ENCODE peak calls at places on chromosomes 4 and X, in nine cellular contexts. One of them, this sample, is unnamed.

GRCh38 chr4:76607266-76607799 is 172.3 kb downstream of the SHROOM3 start:
- DNase-seq in GM12865: peak
- DNase-seq in foreskin keratinocyte: no peak
- DNase-seq in ascending aorta: no peak
- DNase-seq in B cell: no peak
- DNase-seq in HFF-Myc: no peak
- DNase-seq in CD4-positive, alpha-beta T cell: no peak
- DNase-seq in foreskin fibroblast: peak
- DNase-seq in GM10248: peak
- DNase-seq in this sample: peak

GRCh38 chrX:42755820-42756219 is 22.1 kb downstream of the PPP1R2C start:
- DNase-seq in GM12865: no peak
- DNase-seq in foreskin keratinocyte: no peak
- DNase-seq in ascending aorta: peak
- DNase-seq in B cell: no peak
- DNase-seq in HFF-Myc: no peak
- DNase-seq in CD4-positive, alpha-beta T cell: no peak
- DNase-seq in foreskin fibroblast: peak
- DNase-seq in GM10248: no peak
- DNase-seq in this sample: no peak

GRCh38 chr4:90099795-90100194 is 27.4 kb upstream of the CCSER1 start:
- DNase-seq in GM12865: no peak
- DNase-seq in foreskin keratinocyte: peak
- DNase-seq in ascending aorta: no peak
- DNase-seq in B cell: peak
- DNase-seq in HFF-Myc: peak
- DNase-seq in CD4-positive, alpha-beta T cell: no peak
- DNase-seq in foreskin fibroblast: no peak
- DNase-seq in GM10248: no peak
- DNase-seq in this sample: no peak

GRCh38 chr4:182338731-182339130 is 95.5 kb downstream of the TENM3 start:
- DNase-seq in GM12865: no peak
- DNase-seq in foreskin keratinocyte: no peak
- DNase-seq in ascending aorta: no peak
- DNase-seq in B cell: no peak
- DNase-seq in HFF-Myc: no peak
- DNase-seq in CD4-positive, alpha-beta T cell: no peak
- DNase-seq in foreskin fibroblast: no peak
- DNase-seq in GM10248: no peak
- DNase-seq in this sample: no peak

GRCh38 chr4:163331629-163332360 is 601 bp downstream of the NPY1R start:
- DNase-seq in GM12865: no peak
- DNase-seq in foreskin keratinocyte: no peak
- DNase-seq in ascending aorta: peak
- DNase-seq in B cell: peak
- DNase-seq in HFF-Myc: no peak
- DNase-seq in CD4-positive, alpha-beta T cell: no peak
- DNase-seq in foreskin fibroblast: peak
- DNase-seq in GM10248: peak
- DNase-seq in this sample: peak

GRCh38 chr4:1194028-1194900 is 21.9 kb upstream of the SPON2 start:
- DNase-seq in GM12865: peak
- DNase-seq in foreskin keratinocyte: no peak
- DNase-seq in ascending aorta: peak
- DNase-seq in B cell: no peak
- DNase-seq in HFF-Myc: no peak
- DNase-seq in CD4-positive, alpha-beta T cell: no peak
- DNase-seq in foreskin fibroblast: no peak
- DNase-seq in GM10248: no peak
- DNase-seq in this sample: no peak

GRCh38 chr4:190014771-190015537 is 12.1 kb downstream of the FRG2 start:
- DNase-seq in GM12865: no peak
- DNase-seq in foreskin keratinocyte: no peak
- DNase-seq in ascending aorta: no peak
- DNase-seq in B cell: peak
- DNase-seq in HFF-Myc: no peak
- DNase-seq in CD4-positive, alpha-beta T cell: no peak
- DNase-seq in foreskin fibroblast: no peak
- DNase-seq in GM10248: peak
- DNase-seq in this sample: peak

GRCh38 chrX:57211906-57212305 is 74.6 kb upstream of the FAAH2 start:
- DNase-seq in GM12865: no peak
- DNase-seq in foreskin keratinocyte: no peak
- DNase-seq in ascending aorta: no peak
- DNase-seq in B cell: no peak
- DNase-seq in HFF-Myc: no peak
- DNase-seq in CD4-positive, alpha-beta T cell: no peak
- DNase-seq in foreskin fibroblast: no peak
- DNase-seq in GM10248: no peak
- DNase-seq in this sample: no peak

GRCh38 chr4:38320833-38321232 is 343.2 kb upstream of the KLF3 start:
- DNase-seq in GM12865: peak
- DNase-seq in foreskin keratinocyte: no peak
- DNase-seq in ascending aorta: no peak
- DNase-seq in B cell: no peak
- DNase-seq in HFF-Myc: no peak
- DNase-seq in CD4-positive, alpha-beta T cell: no peak
- DNase-seq in foreskin fibroblast: no peak
- DNase-seq in GM10248: no peak
- DNase-seq in this sample: peak

GRCh38 chr4:38317238-38317637 is 346.8 kb upstream of the KLF3 start:
- DNase-seq in GM12865: no peak
- DNase-seq in foreskin keratinocyte: no peak
- DNase-seq in ascending aorta: no peak
- DNase-seq in B cell: no peak
- DNase-seq in HFF-Myc: no peak
- DNase-seq in CD4-positive, alpha-beta T cell: no peak
- DNase-seq in foreskin fibroblast: no peak
- DNase-seq in GM10248: no peak
- DNase-seq in this sample: no peak

GRCh38 chr4:38320349-38320707 is 343.7 kb upstream of the KLF3 start:
- DNase-seq in GM12865: no peak
- DNase-seq in foreskin keratinocyte: no peak
- DNase-seq in ascending aorta: no peak
- DNase-seq in B cell: no peak
- DNase-seq in HFF-Myc: no peak
- DNase-seq in CD4-positive, alpha-beta T cell: no peak
- DNase-seq in foreskin fibroblast: no peak
- DNase-seq in GM10248: no peak
- DNase-seq in this sample: no peak

GRCh38 chr4:38319456-38320348 is 344.3 kb upstream of the KLF3 start:
- DNase-seq in GM12865: peak
- DNase-seq in foreskin keratinocyte: peak
- DNase-seq in ascending aorta: peak
- DNase-seq in B cell: peak
- DNase-seq in HFF-Myc: peak
- DNase-seq in CD4-positive, alpha-beta T cell: peak
- DNase-seq in foreskin fibroblast: peak
- DNase-seq in GM10248: peak
- DNase-seq in this sample: peak

DNA sequence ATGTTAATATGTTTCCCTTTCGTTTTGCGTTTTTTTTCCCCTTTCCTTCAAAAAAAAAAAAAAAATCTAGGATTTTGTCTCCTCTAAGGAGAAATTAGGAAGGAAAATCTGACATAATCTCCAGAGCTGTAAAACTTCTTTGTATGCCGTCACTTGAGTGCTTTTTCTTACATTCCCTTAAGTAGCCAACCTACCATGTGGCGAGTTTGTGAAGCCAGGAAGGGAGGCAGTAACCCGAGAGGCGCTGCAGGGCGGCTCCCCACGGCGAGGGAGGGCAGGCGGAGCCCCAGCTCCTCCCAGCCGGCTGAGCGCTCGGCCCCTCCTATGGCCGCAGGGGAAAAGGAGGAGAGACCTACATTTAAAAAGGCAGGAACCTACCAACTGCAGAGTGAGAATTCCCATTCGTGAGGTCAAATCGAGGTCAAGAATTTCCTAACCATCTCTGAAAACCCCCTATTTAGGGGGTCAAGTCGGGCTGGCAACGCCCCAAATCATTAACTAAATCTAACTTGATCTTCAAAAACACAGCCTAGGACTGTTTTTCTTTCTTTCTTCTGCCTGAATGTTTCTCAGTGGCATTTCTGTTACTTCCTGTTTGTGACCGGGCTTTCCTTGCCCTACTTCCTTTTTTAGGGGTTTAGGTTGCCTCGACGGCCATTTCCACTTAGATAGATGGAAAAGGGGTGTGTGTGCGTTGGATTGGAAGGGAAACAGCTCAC is 345.1 kb upstream of the KLF3 start:
- DNase-seq in GM12865: peak
- DNase-seq in foreskin keratinocyte: peak
- DNase-seq in ascending aorta: peak
- DNase-seq in B cell: peak
- DNase-seq in HFF-Myc: peak
- DNase-seq in CD4-positive, alpha-beta T cell: peak
- DNase-seq in foreskin fibroblast: peak
- DNase-seq in GM10248: peak
- DNase-seq in this sample: peak
- TF ChIP-seq CTCF in GM12865: no peak
- TF ChIP-seq CTCF in foreskin keratinocyte: peak
- TF ChIP-seq CTCF in ascending aorta: no peak
- TF ChIP-seq CTCF in B cell: no peak
- TF ChIP-seq CTCF in HFF-Myc: no peak
- TF ChIP-seq CTCF in CD4-positive, alpha-beta T cell: no peak
- TF ChIP-seq CTCF in foreskin fibroblast: no peak
- TF ChIP-seq CTCF in GM10248: no peak
- TF ChIP-seq CTCF in this sample: no peak

DNA sequence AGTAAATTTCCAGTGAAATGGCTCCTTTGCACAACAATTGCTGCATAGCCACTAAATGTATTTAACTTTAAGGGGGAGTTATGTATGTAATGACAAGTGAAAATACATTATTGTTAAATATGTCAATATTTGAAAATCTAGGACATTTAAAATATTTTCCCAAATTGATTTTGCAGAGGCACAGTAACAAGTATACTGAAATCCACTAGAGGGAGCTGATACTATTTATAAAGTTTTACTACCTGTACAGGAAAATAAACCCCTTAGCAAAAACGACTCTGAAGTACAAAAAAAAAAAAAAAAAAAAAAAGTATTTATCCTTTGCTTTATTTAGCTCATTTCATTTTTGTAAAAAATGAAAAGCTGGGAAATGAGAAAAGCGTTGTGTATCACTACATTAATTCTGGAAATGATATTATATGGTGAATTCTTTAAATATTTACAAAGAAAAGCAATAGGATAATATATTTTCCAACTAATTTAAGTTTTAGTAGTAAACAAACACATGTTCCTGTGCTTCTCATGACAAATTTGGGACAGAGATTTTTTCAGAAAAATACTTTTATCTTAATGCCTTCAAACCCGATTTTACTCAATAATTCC is 727.7 kb downstream of the DMD start:
- DNase-seq in GM12865: no peak
- DNase-seq in foreskin keratinocyte: no peak
- DNase-seq in ascending aorta: no peak
- DNase-seq in B cell: no peak
- DNase-seq in HFF-Myc: no peak
- DNase-seq in CD4-positive, alpha-beta T cell: no peak
- DNase-seq in foreskin fibroblast: no peak
- DNase-seq in GM10248: no peak
- DNase-seq in this sample: peak
- TF ChIP-seq CTCF in GM12865: no peak
- TF ChIP-seq CTCF in foreskin keratinocyte: peak
- TF ChIP-seq CTCF in ascending aorta: no peak
- TF ChIP-seq CTCF in B cell: peak
- TF ChIP-seq CTCF in HFF-Myc: no peak
- TF ChIP-seq CTCF in CD4-positive, alpha-beta T cell: no peak
- TF ChIP-seq CTCF in foreskin fibroblast: no peak
- TF ChIP-seq CTCF in GM10248: peak
- TF ChIP-seq CTCF in this sample: no peak

DNA sequence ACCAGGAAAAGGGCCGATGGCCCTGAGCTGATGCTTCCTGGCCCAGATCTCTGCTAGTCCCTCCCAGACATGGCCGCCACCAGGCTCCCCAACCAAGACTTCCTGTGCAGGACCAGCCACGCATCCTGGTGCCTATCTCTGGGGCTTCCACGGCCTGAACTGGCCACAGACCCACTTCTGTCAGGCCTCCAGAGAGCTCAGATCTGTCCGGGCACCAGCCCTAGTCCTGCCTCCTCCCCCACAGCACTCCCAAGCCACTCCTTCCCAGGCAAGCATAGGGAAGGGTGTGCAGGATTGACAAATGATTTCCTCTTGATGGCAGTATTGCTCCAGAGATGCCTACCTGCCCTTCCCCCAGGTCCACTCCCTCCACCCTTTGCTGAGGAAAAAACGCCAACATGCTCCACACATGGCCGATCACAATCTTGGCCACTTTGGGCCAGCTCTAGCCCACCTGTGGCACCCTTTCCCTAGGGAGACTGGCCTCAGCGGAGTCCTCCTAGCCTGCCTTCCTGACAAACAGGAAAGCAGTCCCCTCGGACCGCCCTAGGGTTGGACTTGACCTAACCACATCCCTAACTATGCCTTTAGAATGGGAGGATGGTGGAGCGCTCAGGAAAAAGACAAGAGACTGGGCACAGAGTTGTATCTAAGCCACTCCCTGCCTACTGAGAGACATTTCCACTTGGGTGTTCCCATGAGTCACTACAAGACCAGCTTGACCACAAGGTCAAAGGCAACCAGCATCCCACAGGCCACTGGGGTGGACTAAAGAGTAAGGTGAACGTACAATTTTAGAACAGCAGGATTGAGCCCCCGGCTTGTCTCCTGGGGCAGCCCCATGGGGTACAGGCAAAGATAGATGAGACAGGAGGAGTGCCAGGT is 277.5 kb upstream of the AGTR2 start:
- DNase-seq in GM12865: peak
- DNase-seq in foreskin keratinocyte: no peak
- DNase-seq in ascending aorta: peak
- DNase-seq in B cell: peak
- DNase-seq in HFF-Myc: no peak
- DNase-seq in CD4-positive, alpha-beta T cell: peak
- DNase-seq in foreskin fibroblast: no peak
- DNase-seq in GM10248: no peak
- DNase-seq in this sample: peak
- TF ChIP-seq CTCF in GM12865: peak
- TF ChIP-seq CTCF in foreskin keratinocyte: no peak
- TF ChIP-seq CTCF in ascending aorta: peak
- TF ChIP-seq CTCF in B cell: no peak
- TF ChIP-seq CTCF in HFF-Myc: no peak
- TF ChIP-seq CTCF in CD4-positive, alpha-beta T cell: no peak
- TF ChIP-seq CTCF in foreskin fibroblast: no peak
- TF ChIP-seq CTCF in GM10248: no peak
- TF ChIP-seq CTCF in this sample: no peak

DNA sequence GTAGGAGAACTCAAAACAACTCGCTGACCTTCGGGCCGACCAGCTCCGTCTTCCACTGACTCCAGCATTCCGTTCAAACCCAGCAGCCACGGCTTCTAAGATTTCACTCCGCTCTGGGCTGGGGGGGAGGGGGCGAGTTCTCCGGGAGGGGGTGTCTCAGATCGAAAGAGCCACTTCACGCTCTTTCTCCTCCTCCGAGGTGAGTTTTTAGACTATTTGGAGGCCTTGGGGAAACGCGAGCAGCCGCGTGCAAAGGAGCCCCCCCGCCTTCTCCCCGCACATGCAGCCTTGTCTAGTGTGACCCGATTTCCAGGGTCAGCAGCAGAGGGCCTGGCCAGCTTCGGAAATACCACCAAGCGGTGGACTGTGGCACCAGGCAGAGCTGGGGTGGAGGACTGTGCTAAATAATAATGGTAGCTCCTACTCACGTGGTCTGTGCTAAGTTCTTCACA is 79.2 kb upstream of the BCOR start:
- DNase-seq in GM12865: no peak
- DNase-seq in foreskin keratinocyte: no peak
- DNase-seq in ascending aorta: peak
- DNase-seq in B cell: no peak
- DNase-seq in HFF-Myc: no peak
- DNase-seq in CD4-positive, alpha-beta T cell: no peak
- DNase-seq in foreskin fibroblast: no peak
- DNase-seq in GM10248: no peak
- DNase-seq in this sample: peak
- TF ChIP-seq CTCF in GM12865: no peak
- TF ChIP-seq CTCF in foreskin keratinocyte: no peak
- TF ChIP-seq CTCF in ascending aorta: no peak
- TF ChIP-seq CTCF in B cell: no peak
- TF ChIP-seq CTCF in HFF-Myc: no peak
- TF ChIP-seq CTCF in CD4-positive, alpha-beta T cell: no peak
- TF ChIP-seq CTCF in foreskin fibroblast: no peak
- TF ChIP-seq CTCF in GM10248: no peak
- TF ChIP-seq CTCF in this sample: no peak

This sample was measured in GM20000.